ENCODE peak calls at places on chromosomes 7 and 10, in seven cellular contexts. X is CD8-positive, alpha-beta memory T cell; O is psoas muscle; P is body of pancreas; I is colonic mucosa; Z is gastrocnemius medialis; B is aorta. U is an unnamed sample. For H3K4me1 and H3K9me3, the result is how much of the 10 kb centered on the place peaks cover.

GRCh38 chr7:83020171-83020570 is 142.5 kb downstream of the PCLO start:
- DNase-seq in X (no peak), O (no peak), P (no peak), I (no peak), Z (no peak), B (no peak), U (no peak)

GRCh38 chr10:86078639-86079035 is 288.0 kb downstream of the GRID1 start:
- DNase-seq in X (no peak), O (no peak), P (no peak), I (no peak), Z (no peak), B (no peak), U (peak)

GRCh38 chr10:52351911-52352310 is 37.8 kb downstream of the DKK1 start:
- DNase-seq in X (no peak), O (no peak), P (no peak), I (no peak), Z (no peak), B (no peak), U (no peak)

GRCh38 chr10:46223064-46223480 is 63.7 kb upstream of the ANTXRL start:
- DNase-seq in X (no peak), O (no peak), P (peak), I (peak), Z (no peak), B (no peak), U (no peak)

GRCh38 chr10:34522542-34522941 is 292.6 kb downstream of the PARD3 start:
- DNase-seq in X (no peak), O (no peak), P (no peak), I (no peak), Z (no peak), B (no peak), U (no peak)

GRCh38 chr10:43355749-43356371 is 15.6 kb upstream of the FXYD4 start:
- DNase-seq in X (no peak), O (no peak), P (no peak), I (peak), Z (no peak), B (no peak), U (no peak)

GRCh38 chr7:98724591-98724990 is 107.5 kb downstream of the NPTX2 start:
- DNase-seq in X (no peak), O (no peak), P (no peak), I (no peak), Z (no peak), B (no peak), U (no peak)

GRCh38 chr10:113135025-113135424 is 185.0 kb downstream of the TCF7L2 start:
- DNase-seq in X (no peak), O (no peak), P (no peak), I (no peak), Z (no peak), B (no peak), U (no peak)

GRCh38 chr7:118793552-118793951 is 569.0 kb downstream of the ANKRD7 start:
- DNase-seq in X (no peak), O (no peak), P (no peak), I (no peak), Z (no peak), B (no peak), U (no peak)

GRCh38 chr10:84008878-84009277 is 130.4 kb upstream of the GHITM start:
- DNase-seq in X (peak), O (no peak), P (no peak), I (peak), Z (no peak), B (no peak), U (no peak)

GRCh38 chr10:104639595-104640338 is 1.3 kb upstream of the SORCS3 start:
- DNase-seq in X (no peak), O (no peak), P (no peak), I (no peak), Z (no peak), B (no peak), U (no peak)

GRCh38 chr10:47299989-47300931 is at the start of gene GDF10:
- DNase-seq in X (no peak), O (no peak), P (peak), I (no peak), Z (no peak), B (no peak), U (no peak)

GRCh38 chr7:42928754-42929153 is 3.2 kb downstream of the PSMA2 start:
- DNase-seq in X (no peak), O (no peak), P (no peak), I (no peak), Z (no peak), B (no peak), U (no peak)

GRCh38 chr7:107996072-107996824 is 6.7 kb downstream of the LAMB1 start:
- DNase-seq in X (no peak), O (no peak), P (no peak), I (no peak), Z (no peak), B (no peak), U (no peak)

GRCh38 chr7:102260856-102261255 is 25.8 kb upstream of the SH2B2 start:
- DNase-seq in X (no peak), O (no peak), P (no peak), I (no peak), Z (no peak), B (no peak), U (no peak)

GRCh38 chr7:145293793-145294153 is 457.9 kb upstream of the TPK1 start:
- DNase-seq in X (no peak), O (no peak), P (no peak), I (no peak), Z (no peak), B (no peak), U (no peak)

GRCh38 chr7:31113660-31114059 is 61.6 kb downstream of the ADCYAP1R1 start:
- DNase-seq in X (no peak), O (no peak), P (no peak), I (no peak), Z (no peak), B (no peak), U (no peak)

GRCh38 chr10:66180651-66181318 is 745.1 kb upstream of the LRRTM3 start:
- DNase-seq in X (no peak), O (no peak), P (peak), I (peak), Z (no peak), B (no peak), U (no peak)

GRCh38 chr7:151876112-151876898 is 610 bp downstream of the PRKAG2 start:
- DNase-seq in X (peak), O (peak), P (peak), I (peak), Z (no peak), B (peak), U (peak)

GRCh38 chr10:98444314-98445006 is 2.3 kb downstream of the HPS1 start:
- DNase-seq in X (no peak), O (no peak), P (no peak), I (no peak), Z (no peak), B (no peak), U (no peak)

GRCh38 chr7:151130741-151131157 is 36.7 kb downstream of the GBX1 start:
- DNase-seq in X (no peak), O (peak), P (no peak), I (no peak), Z (no peak), B (peak), U (no peak)

GRCh38 chr7:154231732-154232131 is 179.5 kb downstream of the DPP6 start:
- DNase-seq in X (no peak), O (no peak), P (no peak), I (no peak), Z (no peak), B (no peak), U (no peak)

GRCh38 chr10:66748217-66748616 is 177.6 kb upstream of the LRRTM3 start:
- DNase-seq in X (no peak), O (no peak), P (no peak), I (no peak), Z (no peak), B (no peak), U (no peak)

GRCh38 chr10:88670497-88670896 is 6.3 kb downstream of the LIPF start:
- DNase-seq in X (no peak), O (no peak), P (no peak), I (no peak), Z (no peak), B (no peak), U (no peak)

GRCh38 chr10:106576534-106576933 is 588.0 kb downstream of the SORCS1 start:
- DNase-seq in X (no peak), O (no peak), P (no peak), I (no peak), Z (no peak), B (no peak), U (no peak)

GRCh38 chr10:23197416-23197861 is 5.3 kb downstream of the PTF1A start:
- DNase-seq in X (no peak), O (no peak), P (no peak), I (no peak), Z (no peak), B (no peak), U (no peak)

GRCh38 chr7:74329225-74329624 is 40.0 kb downstream of the CLIP2 start:
- DNase-seq in X (no peak), O (no peak), P (no peak), I (no peak), Z (no peak), B (no peak), U (no peak)

GRCh38 chr7:45035909-45036308 is 35.9 kb downstream of the CCM2 start:
- DNase-seq in X (no peak), O (no peak), P (no peak), I (no peak), Z (no peak), B (peak), U (no peak)

GRCh38 chr7:81761821-81762220 is 8.0 kb downstream of the HGF start:
- DNase-seq in X (no peak), O (no peak), P (no peak), I (no peak), Z (no peak), B (no peak), U (no peak)

GRCh38 chr7:116403265-116403664 is 96.3 kb upstream of the CAV2 start:
- DNase-seq in X (no peak), O (no peak), P (no peak), I (no peak), Z (no peak), B (no peak), U (no peak)

GRCh38 chr7:104442461-104442860 is 114.1 kb downstream of the LHFPL3 start:
- DNase-seq in X (no peak), O (no peak), P (no peak), I (no peak), Z (no peak), B (no peak), U (no peak)

GRCh38 chr7:42315096-42315495 is 78.1 kb upstream of the GLI3 start:
- DNase-seq in X (no peak), O (no peak), P (no peak), I (no peak), Z (no peak), B (no peak), U (no peak)

GRCh38 chr7:45889367-45890067 is 1.2 kb downstream of the IGFBP1 start:
- DNase-seq in X (no peak), O (no peak), P (no peak), I (no peak), Z (no peak), B (no peak), U (no peak)

GRCh38 chr7:138257459-138258193 is 181.4 kb downstream of the AKR1D1 start:
- DNase-seq in X (no peak), O (no peak), P (no peak), I (peak), Z (no peak), B (no peak), U (peak)

GRCh38 chr10:30857803-30858202 is 173.9 kb downstream of the ZNF438 start:
- DNase-seq in X (no peak), O (peak), P (peak), I (peak), Z (peak), B (no peak), U (peak)

GRCh38 chr10:5618829-5619228 is 47.6 kb downstream of the ASB13 start:
- DNase-seq in X (no peak), O (peak), P (no peak), I (no peak), Z (peak), B (peak), U (peak)
- H3K4me1 ChIP-seq in X (under half), O (under half), P (under half), I (under half), Z (under half), B (under half), U (under half)

DNA sequence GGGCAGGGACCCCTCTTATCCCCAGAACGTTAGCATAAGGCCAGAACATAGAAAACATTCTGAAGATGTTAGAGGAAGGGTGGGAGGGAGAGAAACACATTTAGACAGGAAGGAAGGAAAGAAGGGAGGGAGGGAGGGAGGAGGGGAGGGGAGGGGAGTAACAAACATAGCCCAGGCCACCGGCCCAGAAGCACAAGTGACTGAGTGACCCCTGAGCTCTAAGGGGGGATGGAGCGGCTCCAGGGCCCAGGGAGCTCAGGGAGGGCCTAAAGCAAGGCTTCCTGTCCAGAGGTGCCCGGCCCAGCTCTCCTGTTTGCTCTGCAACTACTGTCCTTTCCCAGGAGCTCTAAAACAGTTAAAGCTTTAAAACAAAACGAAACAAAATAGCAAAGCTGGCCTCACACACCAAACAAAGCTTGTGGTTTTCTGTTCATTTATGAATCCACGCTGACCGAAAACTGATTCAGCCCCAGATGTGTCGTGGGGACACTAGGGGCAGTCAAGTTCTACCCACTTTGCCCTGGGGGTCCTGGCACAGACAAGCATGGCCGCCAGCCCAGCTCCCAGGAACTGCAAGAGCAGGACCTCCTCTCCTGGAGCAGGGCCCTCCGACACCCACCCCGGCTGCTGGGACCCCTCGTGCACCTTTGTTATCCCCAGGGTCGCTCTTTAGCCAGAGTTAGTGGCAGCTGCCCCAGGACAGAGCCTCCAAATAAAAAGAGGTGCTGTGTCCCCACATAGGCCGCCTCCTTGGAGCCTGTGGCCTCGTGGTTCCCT is 496.2 kb upstream of the FOXK1 start:
- DNase-seq in X (no peak), O (no peak), P (no peak), I (no peak), Z (no peak), B (no peak), U (no peak)
- H3K9me3 ChIP-seq in X (under half), O (under half), P (under half), I (under half), Z (under half), B (under half), U (under half)

GRCh38 chr10:124681091-124681490 is 63.1 kb downstream of the FAM53B start:
- DNase-seq in X (no peak), O (peak), P (no peak), I (no peak), Z (no peak), B (no peak), U (no peak)

GRCh38 chr10:124680675-124681074 is 63.5 kb downstream of the FAM53B start:
- DNase-seq in X (no peak), O (peak), P (no peak), I (peak), Z (peak), B (no peak), U (peak)

GRCh38 chr10:124679401-124679800 is 64.8 kb downstream of the FAM53B start:
- DNase-seq in X (no peak), O (peak), P (no peak), I (no peak), Z (no peak), B (no peak), U (no peak)

GRCh38 chr10:124683816-124684215 is 60.4 kb downstream of the FAM53B start:
- DNase-seq in X (no peak), O (no peak), P (no peak), I (no peak), Z (no peak), B (no peak), U (no peak)

GRCh38 chr10:124681626-124682552 is 62.3 kb downstream of the FAM53B start:
- DNase-seq in X (no peak), O (peak), P (no peak), I (no peak), Z (no peak), B (no peak), U (no peak)
- H3K4me1 ChIP-seq in X (half or more), O (half or more), P (under half), I (under half), Z (half or more), B (under half), U (half or more)

GRCh38 chr7:158395780-158396214 is 191.8 kb downstream of the PTPRN2 start:
- DNase-seq in X (no peak), O (no peak), P (no peak), I (peak), Z (no peak), B (peak), U (no peak)
- H3K9me3 ChIP-seq in X (under half), O (under half), P (under half), I (under half), Z (under half), B (under half), U (under half)

GRCh38 chr10:131906269-131906639 is 5.4 kb downstream of the PPP2R2D start:
- DNase-seq in X (no peak), O (no peak), P (no peak), I (no peak), Z (no peak), B (no peak), U (no peak)

GRCh38 chr10:131907679-131908078 is 6.9 kb downstream of the PPP2R2D start:
- DNase-seq in X (no peak), O (no peak), P (no peak), I (no peak), Z (no peak), B (no peak), U (no peak)

GRCh38 chr10:131905603-131906268 is 4.9 kb downstream of the PPP2R2D start:
- DNase-seq in X (no peak), O (no peak), P (no peak), I (no peak), Z (no peak), B (peak), U (no peak)

GRCh38 chr10:131902691-131903090 is 1.9 kb downstream of the PPP2R2D start:
- DNase-seq in X (no peak), O (no peak), P (no peak), I (no peak), Z (no peak), B (peak), U (no peak)

DNA sequence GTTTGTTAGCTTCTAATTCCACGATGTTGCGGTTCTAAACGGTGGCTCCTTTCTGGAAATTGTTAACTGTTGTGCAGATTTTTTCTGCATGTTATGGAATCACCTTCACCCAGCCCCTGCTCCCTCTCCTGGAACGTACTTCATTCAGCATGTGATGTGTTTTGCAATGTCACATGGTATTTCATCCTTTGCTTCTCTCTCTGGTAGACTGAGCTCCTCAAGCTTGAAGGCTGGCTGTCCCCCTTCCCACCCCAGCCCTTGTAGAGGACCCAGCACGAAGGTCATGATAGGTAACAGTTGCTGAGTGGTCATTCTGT is 4.4 kb downstream of the PPP2R2D start:
- DNase-seq in X (no peak), O (no peak), P (no peak), I (no peak), Z (no peak), B (peak), U (no peak)
- H3K4me1 ChIP-seq in X (half or more), O (half or more), P (half or more), I (under half), Z (half or more), B (under half), U (half or more)

DNA sequence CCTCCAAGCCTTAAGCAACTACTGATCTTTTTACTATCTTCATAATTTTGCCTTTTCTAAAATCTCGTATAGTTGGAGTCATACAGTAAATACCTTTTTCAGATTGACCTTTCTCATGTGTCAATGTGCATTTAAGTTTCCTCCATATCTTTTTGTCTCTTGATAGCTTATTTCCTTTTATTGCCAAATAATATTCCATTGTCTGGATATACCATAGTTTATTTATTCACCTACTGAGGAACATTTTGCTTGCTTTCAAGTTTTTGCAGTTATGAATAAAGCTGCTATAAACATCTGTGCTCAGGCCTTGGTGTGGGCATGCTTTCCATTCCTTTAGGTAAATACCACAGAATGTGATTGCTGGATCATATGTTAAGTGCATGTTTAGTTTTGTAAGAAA is 161.2 kb upstream of the GNAI1 start:
- DNase-seq in X (no peak), O (no peak), P (no peak), I (no peak), Z (no peak), B (no peak), U (no peak)
- H3K9me3 ChIP-seq in X (under half), O (under half), P (under half), I (under half), Z (under half), B (under half), U (under half)

GRCh38 chr10:110226555-110226925 is 19.1 kb downstream of the MXI1 start:
- DNase-seq in X (peak), O (peak), P (peak), I (peak), Z (peak), B (peak), U (peak)

GRCh38 chr10:110225756-110226554 is 18.6 kb downstream of the MXI1 start:
- DNase-seq in X (peak), O (peak), P (peak), I (peak), Z (peak), B (peak), U (peak)

GRCh38 chr10:110226926-110227641 is 19.7 kb downstream of the MXI1 start:
- DNase-seq in X (peak), O (peak), P (peak), I (peak), Z (peak), B (peak), U (no peak)

GRCh38 chr10:110229155-110229554 is 21.8 kb downstream of the MXI1 start:
- DNase-seq in X (no peak), O (no peak), P (no peak), I (no peak), Z (no peak), B (no peak), U (no peak)

GRCh38 chr10:110228066-110228465 is 20.7 kb downstream of the MXI1 start:
- DNase-seq in X (no peak), O (no peak), P (no peak), I (no peak), Z (no peak), B (no peak), U (no peak)
- H3K4me1 ChIP-seq in X (under half), O (under half), P (under half), I (under half), Z (under half), B (under half), U (under half)

U was measured in right atrium auricular region.